ENCODE peak calls at places on chromosomes 12 and 14, in seven cellular contexts. C, N, T, I, D, B and Q are unnamed samples.

GRCh38 chr14:34997762-34998161 is 15.0 kb downstream of the SRP54 start:
- DNase-seq in C (no peak), T (no peak), N (no peak), I (no peak), D (no peak), B (no peak), Q (no peak)

GRCh38 chr12:76018111-76018510 is 13.5 kb downstream of the PHLDA1 start:
- DNase-seq in T (no peak), D (no peak), I (no peak), B (no peak), C (peak), N (peak), Q (no peak)

GRCh38 chr12:109309441-109310246 is 560 bp upstream of the FOXN4 start:
- DNase-seq in C (no peak), B (no peak), D (no peak), T (no peak), I (no peak), N (no peak), Q (no peak)

GRCh38 chr12:65823481-65824313 is 586 bp upstream of the HMGA2 start:
- DNase-seq in N (peak), D (no peak), C (no peak), I (no peak), T (peak), B (no peak), Q (no peak)

GRCh38 chr12:13744566-13744965 is 236.8 kb downstream of the GRIN2B start:
- DNase-seq in D (no peak), T (no peak), C (no peak), N (no peak), I (no peak), B (no peak), Q (no peak)

GRCh38 chr12:13339538-13339937 is 143.0 kb downstream of the EMP1 start:
- DNase-seq in D (no peak), T (peak), B (no peak), C (peak), I (no peak), N (no peak), Q (no peak)

GRCh38 chr14:58368951-58369350 is 26.8 kb upstream of the TOMM20L start:
- DNase-seq in D (no peak), T (no peak), B (no peak), I (no peak), N (no peak), C (no peak), Q (no peak)

GRCh38 chr14:20317720-20318119 is 12.0 kb upstream of the TTC5 start:
- DNase-seq in D (no peak), N (no peak), I (no peak), C (no peak), T (no peak), B (no peak), Q (no peak)

GRCh38 chr12:44428825-44429224 is 447.3 kb downstream of the NELL2 start:
- DNase-seq in C (no peak), T (no peak), I (no peak), D (no peak), B (no peak), N (no peak), Q (no peak)

GRCh38 chr14:79515158-79515557 is 696.1 kb downstream of the DIO2 start:
- DNase-seq in T (no peak), C (no peak), N (no peak), D (no peak), B (no peak), I (no peak), Q (no peak)

GRCh38 chr12:3972576-3972975 is 99.4 kb upstream of the PARP11 start:
- DNase-seq in C (no peak), N (no peak), B (no peak), T (no peak), D (no peak), I (no peak), Q (no peak)